ENCODE peak calls at places on chromosomes 1 and 21, in ten cellular contexts. One of them, this sample, is unnamed.
A peak's percentile ranks its signal among the peaks of the same experiment; 100 is the strongest.

GRCh38 chr1:23611601-23612327 is 52.5 kb upstream of the ID3 start:
- DNase-seq in osteoblast: no peak
- DNase-seq in head of caudate nucleus: no peak
- DNase-seq in right cardiac atrium: no peak
- DNase-seq in H9: no peak
- DNase-seq in lung: no peak
- DNase-seq in GM04504: no peak
- DNase-seq in DMS153: peak; percentile 33
- DNase-seq in lower leg skin: no peak
- DNase-seq in cardiac septum: no peak
- DNase-seq in this sample: no peak

GRCh38 chr1:64161347-64162080 is 41.9 kb upstream of the UBE2U start:
- DNase-seq in osteoblast: peak; percentile 77
- DNase-seq in head of caudate nucleus: no peak
- DNase-seq in right cardiac atrium: no peak
- DNase-seq in H9: no peak
- DNase-seq in lung: no peak
- DNase-seq in GM04504: no peak
- DNase-seq in DMS153: no peak
- DNase-seq in lower leg skin: peak; percentile 21
- DNase-seq in cardiac septum: no peak
- DNase-seq in this sample: no peak

GRCh38 chr1:16986113-16986512 is 5.7 kb upstream of the MFAP2 start:
- DNase-seq in osteoblast: no peak
- DNase-seq in head of caudate nucleus: no peak
- DNase-seq in right cardiac atrium: no peak
- DNase-seq in H9: no peak
- DNase-seq in lung: no peak
- DNase-seq in GM04504: no peak
- DNase-seq in DMS153: no peak
- DNase-seq in lower leg skin: no peak
- DNase-seq in cardiac septum: no peak
- DNase-seq in this sample: no peak

GRCh38 chr1:9726406-9726805 is 74.9 kb downstream of the PIK3CD start:
- DNase-seq in osteoblast: no peak
- DNase-seq in head of caudate nucleus: no peak
- DNase-seq in right cardiac atrium: no peak
- DNase-seq in H9: no peak
- DNase-seq in lung: no peak
- DNase-seq in GM04504: no peak
- DNase-seq in DMS153: no peak
- DNase-seq in lower leg skin: no peak
- DNase-seq in cardiac septum: no peak
- DNase-seq in this sample: no peak

GRCh38 chr1:31744165-31744888 is 19.8 kb downstream of the ADGRB2 start:
- DNase-seq in osteoblast: no peak
- DNase-seq in head of caudate nucleus: no peak
- DNase-seq in right cardiac atrium: peak; percentile 21
- DNase-seq in H9: no peak
- DNase-seq in lung: no peak
- DNase-seq in GM04504: no peak
- DNase-seq in DMS153: no peak
- DNase-seq in lower leg skin: no peak
- DNase-seq in cardiac septum: no peak
- DNase-seq in this sample: no peak

GRCh38 chr1:244841274-244841927 is 5.9 kb downstream of the COX20 start:
- DNase-seq in osteoblast: no peak
- DNase-seq in head of caudate nucleus: no peak
- DNase-seq in right cardiac atrium: no peak
- DNase-seq in H9: no peak
- DNase-seq in lung: no peak
- DNase-seq in GM04504: no peak
- DNase-seq in DMS153: no peak
- DNase-seq in lower leg skin: no peak
- DNase-seq in cardiac septum: no peak
- DNase-seq in this sample: no peak

GRCh38 chr1:201715351-201715750 is 113.6 kb upstream of the IPO9 start:
- DNase-seq in osteoblast: no peak
- DNase-seq in head of caudate nucleus: no peak
- DNase-seq in right cardiac atrium: no peak
- DNase-seq in H9: no peak
- DNase-seq in lung: no peak
- DNase-seq in GM04504: no peak
- DNase-seq in DMS153: no peak
- DNase-seq in lower leg skin: no peak
- DNase-seq in cardiac septum: no peak
- DNase-seq in this sample: no peak

GRCh38 chr1:235739631-235740030 is 90.0 kb upstream of the GNG4 start:
- DNase-seq in osteoblast: no peak
- DNase-seq in head of caudate nucleus: no peak
- DNase-seq in right cardiac atrium: no peak
- DNase-seq in H9: no peak
- DNase-seq in lung: no peak
- DNase-seq in GM04504: no peak
- DNase-seq in DMS153: no peak
- DNase-seq in lower leg skin: no peak
- DNase-seq in cardiac septum: no peak
- DNase-seq in this sample: no peak

GRCh38 chr1:201686709-201687455 is 142.1 kb upstream of the IPO9 start:
- DNase-seq in osteoblast: no peak
- DNase-seq in head of caudate nucleus: no peak
- DNase-seq in right cardiac atrium: no peak
- DNase-seq in H9: peak; percentile 65
- DNase-seq in lung: no peak
- DNase-seq in GM04504: no peak
- DNase-seq in DMS153: peak; percentile 91
- DNase-seq in lower leg skin: no peak
- DNase-seq in cardiac septum: no peak
- DNase-seq in this sample: no peak

GRCh38 chr21:16535100-16535418 is 805.3 kb downstream of the USP25 start:
- DNase-seq in osteoblast: no peak
- DNase-seq in head of caudate nucleus: peak; percentile 72
- DNase-seq in right cardiac atrium: peak; percentile 94
- DNase-seq in H9: no peak
- DNase-seq in lung: peak; percentile 61
- DNase-seq in GM04504: peak; percentile 47
- DNase-seq in DMS153: no peak
- DNase-seq in lower leg skin: peak; percentile 87
- DNase-seq in cardiac septum: peak; percentile 87
- DNase-seq in this sample: no peak

GRCh38 chr1:53585116-53585515 is 125.9 kb downstream of the DMRTB1 start:
- DNase-seq in osteoblast: no peak
- DNase-seq in head of caudate nucleus: no peak
- DNase-seq in right cardiac atrium: no peak
- DNase-seq in H9: peak; percentile 2
- DNase-seq in lung: no peak
- DNase-seq in GM04504: no peak
- DNase-seq in DMS153: no peak
- DNase-seq in lower leg skin: no peak
- DNase-seq in cardiac septum: peak; percentile 29
- DNase-seq in this sample: no peak

GRCh38 chr1:30083800-30084464 is 639.5 kb downstream of the MATN1 start:
- DNase-seq in osteoblast: peak; percentile 97
- DNase-seq in head of caudate nucleus: no peak
- DNase-seq in right cardiac atrium: no peak
- DNase-seq in H9: no peak
- DNase-seq in lung: no peak
- DNase-seq in GM04504: peak; percentile 29
- DNase-seq in DMS153: peak; percentile 37
- DNase-seq in lower leg skin: no peak
- DNase-seq in cardiac septum: no peak
- DNase-seq in this sample: no peak

GRCh38 chr1:218496561-218496960 is 151.4 kb downstream of the TGFB2 start:
- DNase-seq in osteoblast: peak; percentile 67
- DNase-seq in head of caudate nucleus: no peak
- DNase-seq in right cardiac atrium: no peak
- DNase-seq in H9: no peak
- DNase-seq in lung: no peak
- DNase-seq in GM04504: peak; percentile 99
- DNase-seq in DMS153: no peak
- DNase-seq in lower leg skin: peak; percentile 25
- DNase-seq in cardiac septum: no peak
- DNase-seq in this sample: no peak

GRCh38 chr1:19613075-19613748 is 30.9 kb upstream of the NBL1 start:
- DNase-seq in osteoblast: peak; percentile 29
- DNase-seq in head of caudate nucleus: no peak
- DNase-seq in right cardiac atrium: no peak
- DNase-seq in H9: no peak
- DNase-seq in lung: no peak
- DNase-seq in GM04504: no peak
- DNase-seq in DMS153: no peak
- DNase-seq in lower leg skin: no peak
- DNase-seq in cardiac septum: no peak
- DNase-seq in this sample: no peak

GRCh38 chr1:228852015-228852414 is 116.7 kb downstream of the RHOU start:
- DNase-seq in osteoblast: no peak
- DNase-seq in head of caudate nucleus: no peak
- DNase-seq in right cardiac atrium: peak; percentile 63
- DNase-seq in H9: peak; percentile 37
- DNase-seq in lung: no peak
- DNase-seq in GM04504: no peak
- DNase-seq in DMS153: no peak
- DNase-seq in lower leg skin: no peak
- DNase-seq in cardiac septum: no peak
- DNase-seq in this sample: no peak

GRCh38 chr1:151006331-151007052 is at the start of gene MINDY1:
- DNase-seq in osteoblast: peak; percentile 95
- DNase-seq in head of caudate nucleus: peak; percentile 83
- DNase-seq in right cardiac atrium: peak; percentile 83
- DNase-seq in H9: peak; percentile 84
- DNase-seq in lung: peak; percentile 62
- DNase-seq in GM04504: peak; percentile 77
- DNase-seq in DMS153: peak; percentile 89
- DNase-seq in lower leg skin: peak; percentile 78
- DNase-seq in cardiac septum: peak; percentile 89
- DNase-seq in this sample: no peak

GRCh38 chr1:210222288-210223006 is 10.1 kb upstream of the SERTAD4 start:
- DNase-seq in osteoblast: no peak
- DNase-seq in head of caudate nucleus: no peak
- DNase-seq in right cardiac atrium: no peak
- DNase-seq in H9: peak; percentile 58
- DNase-seq in lung: peak; percentile 77
- DNase-seq in GM04504: no peak
- DNase-seq in DMS153: peak; percentile 40
- DNase-seq in lower leg skin: no peak
- DNase-seq in cardiac septum: no peak
- DNase-seq in this sample: no peak

GRCh38 chr1:154609398-154610380 is 1.7 kb upstream of the ADAR start:
- DNase-seq in osteoblast: no peak
- DNase-seq in head of caudate nucleus: no peak
- DNase-seq in right cardiac atrium: no peak
- DNase-seq in H9: peak; percentile 90
- DNase-seq in lung: no peak
- DNase-seq in GM04504: no peak
- DNase-seq in DMS153: peak; percentile 60
- DNase-seq in lower leg skin: no peak
- DNase-seq in cardiac septum: no peak
- DNase-seq in this sample: peak; percentile 61